ENCODE peak calls at places on chromosomes 11 and 22, in four cellular contexts. Y is A549, S is mammary epithelial cell, K is Caco-2. H is an unnamed sample.

GRCh38 chr22:42902875-42903510 is 45.9 kb upstream of the ARFGAP3 start:
- DNase-seq in S (no peak), K (no peak), Y (no peak), H (no peak)

GRCh38 chr11:16782226-16782919 is 43.9 kb downstream of the C11orf58 start:
- DNase-seq in K (no peak), S (no peak), Y (no peak), H (no peak)

GRCh38 chr11:11620251-11620965 is 1.4 kb downstream of the GALNT18 start:
- DNase-seq in Y (peak; percentile 68), S (peak; percentile 68), K (peak; percentile 44), H (no peak)

GRCh38 chr22:47884775-47885174 is 1122.3 kb downstream of the TBC1D22A start:
- DNase-seq in K (no peak), S (no peak), Y (no peak), H (no peak)

GRCh38 chr11:36688892-36689291 is 90.9 kb upstream of the RAG2 start:
- DNase-seq in S (no peak), Y (no peak), K (no peak), H (no peak)

GRCh38 chr11:8233691-8234424 is 29.8 kb downstream of the LMO1 start:
- DNase-seq in Y (peak; percentile 78), S (peak; percentile 54), K (no peak), H (no peak)

GRCh38 chr22:24441406-24442351 is 14.3 kb downstream of the ADORA2A start:
- DNase-seq in S (no peak), Y (no peak), K (no peak), H (no peak)

GRCh38 chr11:66835762-66836405 is 7.4 kb upstream of the RCE1 start:
- DNase-seq in S (no peak), Y (no peak), K (no peak), H (no peak)

GRCh38 chr11:128584253-128584652 is 3.1 kb downstream of the ETS1 start:
- DNase-seq in K (no peak), S (no peak), Y (no peak), H (no peak)
- H3K9me3 ChIP-seq in K (no peaks in the 10 kb centered on the region), S (no peaks in the 10 kb centered on the region), Y (no peaks in the 10 kb centered on the region), H (no peaks in the 10 kb centered on the region)

GRCh38 chr11:3357994-3358676 is 20.8 kb downstream of the ZNF195 start:
- DNase-seq in K (no peak), S (no peak), Y (no peak), H (no peak)
- H3K9me3 ChIP-seq in K (peaks cover 52% of the 10 kb centered on the region), S (peaks cover 73% of the 10 kb centered on the region), Y (peaks cover 96% of the 10 kb centered on the region), H (peaks cover 58% of the 10 kb centered on the region)

DNA sequence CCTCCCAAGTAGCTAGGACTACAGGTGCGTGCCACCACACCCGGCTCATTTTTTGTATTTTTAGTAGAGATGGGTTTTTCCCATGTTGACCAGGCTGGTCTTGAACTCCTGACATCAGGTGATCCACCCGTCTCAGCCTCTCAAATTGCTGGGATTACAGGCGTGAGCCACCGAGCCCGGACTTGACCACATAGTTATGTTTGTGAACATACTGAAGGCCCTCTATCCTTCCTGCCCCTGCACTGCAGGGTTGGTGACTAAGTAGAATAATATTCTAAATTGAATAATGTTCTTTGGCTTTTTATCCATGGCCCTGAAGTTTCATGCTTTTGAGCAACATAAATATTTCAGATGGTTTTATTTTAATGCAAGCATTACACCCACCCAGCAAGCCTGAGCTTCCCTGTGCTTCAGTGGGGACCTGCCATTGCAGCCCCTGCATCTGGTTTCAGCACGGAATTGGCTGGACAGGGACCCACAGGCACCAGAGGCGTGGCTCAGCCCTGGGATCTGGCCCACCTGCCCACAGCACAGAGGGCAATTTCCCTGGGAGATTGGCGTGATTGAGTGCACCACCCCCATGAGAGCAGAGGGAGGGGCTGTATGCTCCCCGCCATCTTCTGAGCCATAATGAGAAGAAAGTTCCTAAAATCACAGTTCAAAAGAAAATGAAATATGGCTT is 460.5 kb downstream of the BRD1 start:
- DNase-seq in K (no peak), S (no peak), Y (no peak), H (no peak)
- H3K9me3 ChIP-seq in K (no peaks in the 10 kb centered on the region), S (peaks cover 55% of the 10 kb centered on the region), Y (no peaks in the 10 kb centered on the region), H (no peaks in the 10 kb centered on the region)

GRCh38 chr11:58805065-58805464 is 39.4 kb downstream of the GLYATL2 start:
- DNase-seq in S (peak; percentile 79), Y (no peak), K (no peak), H (no peak)
- H3K9me3 ChIP-seq in S (no peaks in the 10 kb centered on the region), Y (no peaks in the 10 kb centered on the region), K (no peaks in the 10 kb centered on the region), H (no peaks in the 10 kb centered on the region)

DNA sequence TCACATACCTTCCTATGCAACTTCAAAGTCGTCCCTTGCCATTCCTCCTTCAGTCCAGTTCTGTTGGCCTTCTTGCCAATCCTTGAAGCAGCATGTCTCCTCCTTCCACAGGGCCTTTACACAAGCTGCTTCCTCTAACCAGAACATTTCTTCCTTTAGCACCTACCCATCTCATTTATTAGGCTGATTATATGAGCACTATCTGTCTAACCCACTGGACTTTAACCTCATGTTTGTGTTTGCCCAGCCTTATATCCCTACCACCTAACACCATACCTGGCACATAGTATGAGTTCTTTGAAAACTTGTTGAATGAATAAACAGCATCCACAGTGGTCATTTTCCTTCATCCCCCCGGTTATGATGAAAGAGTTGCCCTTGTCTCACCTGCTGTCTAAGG is 154.4 kb downstream of the WNT11 start:
- DNase-seq in K (no peak), S (no peak), Y (no peak), H (no peak)
- H3K9me3 ChIP-seq in K (peaks cover 32% of the 10 kb centered on the region), S (no peaks in the 10 kb centered on the region), Y (peaks cover 9% of the 10 kb centered on the region), H (no peaks in the 10 kb centered on the region)

GRCh38 chr11:100068116-100068515 is 619.0 kb upstream of the ARHGAP42 start:
- DNase-seq in Y (no peak), K (no peak), S (no peak), H (no peak)
- H3K9me3 ChIP-seq in Y (no peaks in the 10 kb centered on the region), K (no peaks in the 10 kb centered on the region), S (no peaks in the 10 kb centered on the region), H (no peaks in the 10 kb centered on the region)

GRCh38 chr11:130088217-130088616 is 18.5 kb downstream of the APLP2 start:
- DNase-seq in K (no peak), S (no peak), Y (no peak), H (no peak)
- H3K9me3 ChIP-seq in K (no peaks in the 10 kb centered on the region), S (no peaks in the 10 kb centered on the region), Y (no peaks in the 10 kb centered on the region), H (no peaks in the 10 kb centered on the region)

GRCh38 chr11:47187723-47188122 is 1.5 kb upstream of the PACSIN3 start:
- DNase-seq in K (peak; percentile 52), S (no peak), Y (no peak), H (no peak)

GRCh38 chr11:47185305-47186075 is 744 bp downstream of the PACSIN3 start:
- DNase-seq in Y (no peak), S (peak; percentile 68), K (peak; percentile 73), H (no peak)

GRCh38 chr11:47186076-47186936 is at the start of gene PACSIN3:
- DNase-seq in S (peak; percentile 26), K (peak; percentile 79), Y (peak; percentile 72), H (peak; percentile 32)

GRCh38 chr11:47188262-47188661 is 2.0 kb upstream of the PACSIN3 start:
- DNase-seq in S (no peak), Y (no peak), K (no peak), H (no peak)

DNA sequence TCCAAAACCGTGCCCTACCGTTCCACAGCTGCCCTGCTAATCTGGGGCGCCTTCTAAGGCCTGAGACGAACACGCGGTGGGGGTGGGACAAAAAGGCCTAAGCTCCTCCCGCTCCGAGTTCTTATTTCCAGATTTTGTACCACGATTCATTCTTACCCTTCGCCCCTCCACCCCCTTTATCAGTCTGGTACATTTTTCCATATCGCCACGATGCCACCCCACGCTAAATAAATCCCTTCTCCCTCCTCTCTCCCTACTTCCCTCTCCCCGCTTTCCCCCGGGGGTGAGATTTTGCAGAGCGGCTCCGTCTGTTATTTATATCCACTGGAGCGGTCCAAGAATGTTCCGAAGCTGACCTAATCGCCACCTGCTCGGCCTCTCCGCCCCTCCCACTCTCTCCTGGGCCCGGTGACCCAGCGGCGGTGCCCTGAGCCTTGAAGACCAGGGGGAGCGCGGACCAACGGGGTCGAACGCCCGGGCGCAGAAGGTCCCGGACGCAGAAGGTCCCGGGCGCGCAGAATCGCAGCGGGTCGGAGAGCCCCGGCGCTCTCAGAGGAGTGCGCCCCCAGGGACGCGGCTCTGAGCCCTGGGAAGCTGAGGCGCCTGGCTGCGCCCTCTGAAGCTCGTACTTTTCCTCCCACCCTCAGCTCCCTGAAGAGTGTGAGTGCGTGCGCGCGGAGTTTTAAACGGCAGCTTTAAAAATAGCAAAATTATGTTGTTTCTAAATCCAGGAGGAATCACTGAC is 875 bp upstream of the PACSIN3 start:
- DNase-seq in Y (no peak), K (peak; percentile 78), S (peak; percentile 29), H (peak; percentile 27)
- H3K9me3 ChIP-seq in Y (no peaks in the 10 kb centered on the region), K (no peaks in the 10 kb centered on the region), S (no peaks in the 10 kb centered on the region), H (no peaks in the 10 kb centered on the region)